ENCODE peak calls at places on chromosomes 1 and 21, in nine cellular contexts. One of them, this sample, is unnamed.

GRCh38 chr1:60227581-60228252 is 154.1 kb upstream of the C1orf87 start:
- DNase-seq in body of pancreas: no peak
- DNase-seq in tibial nerve: no peak
- DNase-seq in stomach: no peak
- DNase-seq in heart left ventricle: no peak
- DNase-seq in erythroblast: no peak
- DNase-seq in Peyer's patch: no peak
- DNase-seq in endothelial cell of umbilical vein: peak; percentile 67
- DNase-seq in gastrocnemius medialis: no peak
- DNase-seq in this sample: no peak

GRCh38 chr1:166865931-166866330 is 10.1 kb downstream of the TADA1 start:
- DNase-seq in body of pancreas: no peak
- DNase-seq in tibial nerve: no peak
- DNase-seq in stomach: no peak
- DNase-seq in heart left ventricle: no peak
- DNase-seq in erythroblast: no peak
- DNase-seq in Peyer's patch: no peak
- DNase-seq in endothelial cell of umbilical vein: no peak
- DNase-seq in gastrocnemius medialis: no peak
- DNase-seq in this sample: no peak

GRCh38 chr21:36761685-36762084 is 62.8 kb downstream of the SIM2 start:
- DNase-seq in body of pancreas: peak; percentile 42
- DNase-seq in tibial nerve: no peak
- DNase-seq in stomach: no peak
- DNase-seq in heart left ventricle: no peak
- DNase-seq in erythroblast: no peak
- DNase-seq in Peyer's patch: no peak
- DNase-seq in endothelial cell of umbilical vein: no peak
- DNase-seq in gastrocnemius medialis: no peak
- DNase-seq in this sample: no peak

GRCh38 chr1:223712856-223713494 is 636 bp downstream of the CAPN2 start:
- DNase-seq in body of pancreas: no peak
- DNase-seq in tibial nerve: no peak
- DNase-seq in stomach: no peak
- DNase-seq in heart left ventricle: peak; percentile 48
- DNase-seq in erythroblast: no peak
- DNase-seq in Peyer's patch: peak; percentile 27
- DNase-seq in endothelial cell of umbilical vein: peak; percentile 25
- DNase-seq in gastrocnemius medialis: no peak
- DNase-seq in this sample: no peak

GRCh38 chr21:32818411-32818810 is 46.9 kb upstream of the PAXBP1 start:
- DNase-seq in body of pancreas: no peak
- DNase-seq in tibial nerve: no peak
- DNase-seq in stomach: no peak
- DNase-seq in heart left ventricle: no peak
- DNase-seq in erythroblast: no peak
- DNase-seq in Peyer's patch: no peak
- DNase-seq in endothelial cell of umbilical vein: no peak
- DNase-seq in gastrocnemius medialis: no peak
- DNase-seq in this sample: no peak

GRCh38 chr1:218957971-218958370 is 215.7 kb upstream of the LYPLAL1 start:
- DNase-seq in body of pancreas: no peak
- DNase-seq in tibial nerve: no peak
- DNase-seq in stomach: no peak
- DNase-seq in heart left ventricle: no peak
- DNase-seq in erythroblast: no peak
- DNase-seq in Peyer's patch: no peak
- DNase-seq in endothelial cell of umbilical vein: no peak
- DNase-seq in gastrocnemius medialis: no peak
- DNase-seq in this sample: no peak

GRCh38 chr1:217181205-217181746 is 449.6 kb downstream of the GPATCH2 start:
- DNase-seq in body of pancreas: no peak
- DNase-seq in tibial nerve: no peak
- DNase-seq in stomach: no peak
- DNase-seq in heart left ventricle: no peak
- DNase-seq in erythroblast: no peak
- DNase-seq in Peyer's patch: no peak
- DNase-seq in endothelial cell of umbilical vein: no peak
- DNase-seq in gastrocnemius medialis: no peak
- DNase-seq in this sample: no peak

GRCh38 chr1:145960468-145961108 is 2.8 kb upstream of the LIX1L start:
- DNase-seq in body of pancreas: peak; percentile 67
- DNase-seq in tibial nerve: no peak
- DNase-seq in stomach: peak; percentile 70
- DNase-seq in heart left ventricle: peak; percentile 90
- DNase-seq in erythroblast: peak; percentile 71
- DNase-seq in Peyer's patch: peak; percentile 79
- DNase-seq in endothelial cell of umbilical vein: peak; percentile 72
- DNase-seq in gastrocnemius medialis: peak; percentile 65
- DNase-seq in this sample: no peak

GRCh38 chr1:241918879-241919278 is 38.7 kb upstream of the BECN2 start:
- DNase-seq in body of pancreas: no peak
- DNase-seq in tibial nerve: no peak
- DNase-seq in stomach: no peak
- DNase-seq in heart left ventricle: no peak
- DNase-seq in erythroblast: no peak
- DNase-seq in Peyer's patch: no peak
- DNase-seq in endothelial cell of umbilical vein: no peak
- DNase-seq in gastrocnemius medialis: no peak
- DNase-seq in this sample: peak; percentile 80

GRCh38 chr1:228163004-228163753 is 2.4 kb upstream of the IBA57 start:
- DNase-seq in body of pancreas: peak; percentile 50
- DNase-seq in tibial nerve: no peak
- DNase-seq in stomach: peak; percentile 43
- DNase-seq in heart left ventricle: peak; percentile 75
- DNase-seq in erythroblast: no peak
- DNase-seq in Peyer's patch: no peak
- DNase-seq in endothelial cell of umbilical vein: peak; percentile 44
- DNase-seq in gastrocnemius medialis: no peak
- DNase-seq in this sample: no peak

GRCh38 chr1:22089134-22089571 is 36.6 kb downstream of the CDC42 start:
- DNase-seq in body of pancreas: no peak
- DNase-seq in tibial nerve: no peak
- DNase-seq in stomach: no peak
- DNase-seq in heart left ventricle: no peak
- DNase-seq in erythroblast: peak; percentile 32
- DNase-seq in Peyer's patch: no peak
- DNase-seq in endothelial cell of umbilical vein: no peak
- DNase-seq in gastrocnemius medialis: no peak
- DNase-seq in this sample: no peak

GRCh38 chr1:202203238-202204039 is 9.8 kb downstream of the LGR6 start:
- DNase-seq in body of pancreas: no peak
- DNase-seq in tibial nerve: no peak
- DNase-seq in stomach: no peak
- DNase-seq in heart left ventricle: no peak
- DNase-seq in erythroblast: no peak
- DNase-seq in Peyer's patch: peak; percentile 20
- DNase-seq in endothelial cell of umbilical vein: no peak
- DNase-seq in gastrocnemius medialis: no peak
- DNase-seq in this sample: no peak

GRCh38 chr1:56967900-56968832 is 2.4 kb upstream of the C8B start:
- DNase-seq in body of pancreas: peak; percentile 70
- DNase-seq in tibial nerve: no peak
- DNase-seq in stomach: peak; percentile 48
- DNase-seq in heart left ventricle: peak; percentile 19
- DNase-seq in erythroblast: peak; percentile 25
- DNase-seq in Peyer's patch: no peak
- DNase-seq in endothelial cell of umbilical vein: peak; percentile 6
- DNase-seq in gastrocnemius medialis: no peak
- DNase-seq in this sample: peak; percentile 16

GRCh38 chr1:209600541-209600940 is 17.0 kb downstream of the CAMK1G start:
- DNase-seq in body of pancreas: no peak
- DNase-seq in tibial nerve: no peak
- DNase-seq in stomach: no peak
- DNase-seq in heart left ventricle: no peak
- DNase-seq in erythroblast: no peak
- DNase-seq in Peyer's patch: no peak
- DNase-seq in endothelial cell of umbilical vein: no peak
- DNase-seq in gastrocnemius medialis: no peak
- DNase-seq in this sample: no peak

GRCh38 chr21:32726742-32727477 is 903 bp downstream of the SYNJ1 start:
- DNase-seq in body of pancreas: peak; percentile 34
- DNase-seq in tibial nerve: no peak
- DNase-seq in stomach: no peak
- DNase-seq in heart left ventricle: peak; percentile 36
- DNase-seq in erythroblast: peak; percentile 76
- DNase-seq in Peyer's patch: peak; percentile 23
- DNase-seq in endothelial cell of umbilical vein: peak; percentile 63
- DNase-seq in gastrocnemius medialis: peak; percentile 2
- DNase-seq in this sample: peak; percentile 49

GRCh38 chr1:222665964-222666363 is 46.3 kb downstream of the AIDA start:
- DNase-seq in body of pancreas: no peak
- DNase-seq in tibial nerve: no peak
- DNase-seq in stomach: no peak
- DNase-seq in heart left ventricle: no peak
- DNase-seq in erythroblast: no peak
- DNase-seq in Peyer's patch: no peak
- DNase-seq in endothelial cell of umbilical vein: no peak
- DNase-seq in gastrocnemius medialis: no peak
- DNase-seq in this sample: no peak

GRCh38 chr1:65942476-65942875 is 149.8 kb downstream of the PDE4B start:
- DNase-seq in body of pancreas: no peak
- DNase-seq in tibial nerve: no peak
- DNase-seq in stomach: no peak
- DNase-seq in heart left ventricle: no peak
- DNase-seq in erythroblast: no peak
- DNase-seq in Peyer's patch: no peak
- DNase-seq in endothelial cell of umbilical vein: no peak
- DNase-seq in gastrocnemius medialis: no peak
- DNase-seq in this sample: no peak

GRCh38 chr1:224068458-224068770 is 45.5 kb upstream of the FBXO28 start:
- DNase-seq in body of pancreas: no peak
- DNase-seq in tibial nerve: no peak
- DNase-seq in stomach: no peak
- DNase-seq in heart left ventricle: no peak
- DNase-seq in erythroblast: peak; percentile 14
- DNase-seq in Peyer's patch: no peak
- DNase-seq in endothelial cell of umbilical vein: no peak
- DNase-seq in gastrocnemius medialis: no peak
- DNase-seq in this sample: no peak

GRCh38 chr1:242011879-242012674 is 13.2 kb upstream of the MAP1LC3C start:
- DNase-seq in body of pancreas: no peak
- DNase-seq in tibial nerve: no peak
- DNase-seq in stomach: no peak
- DNase-seq in heart left ventricle: no peak
- DNase-seq in erythroblast: no peak
- DNase-seq in Peyer's patch: no peak
- DNase-seq in endothelial cell of umbilical vein: no peak
- DNase-seq in gastrocnemius medialis: no peak
- DNase-seq in this sample: peak; percentile 26

GRCh38 chr1:213989071-213989739 is 1.4 kb downstream of the PROX1 start:
- DNase-seq in body of pancreas: no peak
- DNase-seq in tibial nerve: no peak
- DNase-seq in stomach: no peak
- DNase-seq in heart left ventricle: peak; percentile 47
- DNase-seq in erythroblast: no peak
- DNase-seq in Peyer's patch: no peak
- DNase-seq in endothelial cell of umbilical vein: peak; percentile 42
- DNase-seq in gastrocnemius medialis: no peak
- DNase-seq in this sample: no peak
- TF ChIP-seq POLR2A in body of pancreas: no peak
- TF ChIP-seq POLR2A in tibial nerve: no peak
- TF ChIP-seq POLR2A in stomach: no peak
- TF ChIP-seq POLR2A in heart left ventricle: no peak
- TF ChIP-seq POLR2A in erythroblast: no peak
- TF ChIP-seq POLR2A in Peyer's patch: no peak
- TF ChIP-seq POLR2A in endothelial cell of umbilical vein: no peak
- TF ChIP-seq POLR2A in gastrocnemius medialis: no peak
- TF ChIP-seq POLR2A in this sample: no peak

GRCh38 chr1:100719490-100719889 is at the start of gene VCAM1:
- DNase-seq in body of pancreas: no peak
- DNase-seq in tibial nerve: no peak
- DNase-seq in stomach: no peak
- DNase-seq in heart left ventricle: peak; percentile 17
- DNase-seq in erythroblast: no peak
- DNase-seq in Peyer's patch: peak; percentile 19
- DNase-seq in endothelial cell of umbilical vein: peak; percentile 42
- DNase-seq in gastrocnemius medialis: no peak
- DNase-seq in this sample: no peak
- TF ChIP-seq POLR2A in body of pancreas: peak; percentile 45
- TF ChIP-seq POLR2A in tibial nerve: no peak
- TF ChIP-seq POLR2A in stomach: no peak
- TF ChIP-seq POLR2A in heart left ventricle: no peak
- TF ChIP-seq POLR2A in erythroblast: no peak
- TF ChIP-seq POLR2A in Peyer's patch: no peak
- TF ChIP-seq POLR2A in endothelial cell of umbilical vein: no peak
- TF ChIP-seq POLR2A in gastrocnemius medialis: no peak
- TF ChIP-seq POLR2A in this sample: no peak

GRCh38 chr21:43809346-43809799 is 20.0 kb downstream of the RRP1 start:
- DNase-seq in body of pancreas: no peak
- DNase-seq in tibial nerve: no peak
- DNase-seq in stomach: no peak
- DNase-seq in heart left ventricle: no peak
- DNase-seq in erythroblast: no peak
- DNase-seq in Peyer's patch: no peak
- DNase-seq in endothelial cell of umbilical vein: no peak
- DNase-seq in gastrocnemius medialis: no peak
- DNase-seq in this sample: no peak

GRCh38 chr21:43809853-43810504 is 20.6 kb downstream of the RRP1 start:
- DNase-seq in body of pancreas: no peak
- DNase-seq in tibial nerve: no peak
- DNase-seq in stomach: no peak
- DNase-seq in heart left ventricle: no peak
- DNase-seq in erythroblast: no peak
- DNase-seq in Peyer's patch: no peak
- DNase-seq in endothelial cell of umbilical vein: no peak
- DNase-seq in gastrocnemius medialis: no peak
- DNase-seq in this sample: no peak

GRCh38 chr21:43811262-43812105 is 22.1 kb downstream of the RRP1 start:
- DNase-seq in body of pancreas: no peak
- DNase-seq in tibial nerve: no peak
- DNase-seq in stomach: no peak
- DNase-seq in heart left ventricle: no peak
- DNase-seq in erythroblast: no peak
- DNase-seq in Peyer's patch: no peak
- DNase-seq in endothelial cell of umbilical vein: no peak
- DNase-seq in gastrocnemius medialis: no peak
- DNase-seq in this sample: no peak

GRCh38 chr21:43812139-43812821 is 22.9 kb downstream of the RRP1 start:
- DNase-seq in body of pancreas: no peak
- DNase-seq in tibial nerve: no peak
- DNase-seq in stomach: peak; percentile 32
- DNase-seq in heart left ventricle: no peak
- DNase-seq in erythroblast: no peak
- DNase-seq in Peyer's patch: no peak
- DNase-seq in endothelial cell of umbilical vein: peak; percentile 26
- DNase-seq in gastrocnemius medialis: peak; percentile 38
- DNase-seq in this sample: peak; percentile 63

GRCh38 chr21:43810505-43811261 is 21.3 kb downstream of the RRP1 start:
- DNase-seq in body of pancreas: peak; percentile 88
- DNase-seq in tibial nerve: peak; percentile 72
- DNase-seq in stomach: peak; percentile 94
- DNase-seq in heart left ventricle: peak; percentile 83
- DNase-seq in erythroblast: peak; percentile 92
- DNase-seq in Peyer's patch: peak; percentile 83
- DNase-seq in endothelial cell of umbilical vein: peak; percentile 56
- DNase-seq in gastrocnemius medialis: peak; percentile 72
- DNase-seq in this sample: peak; percentile 96
- TF ChIP-seq POLR2A in body of pancreas: no peak
- TF ChIP-seq POLR2A in tibial nerve: no peak
- TF ChIP-seq POLR2A in stomach: no peak
- TF ChIP-seq POLR2A in heart left ventricle: no peak
- TF ChIP-seq POLR2A in erythroblast: no peak
- TF ChIP-seq POLR2A in Peyer's patch: no peak
- TF ChIP-seq POLR2A in endothelial cell of umbilical vein: no peak
- TF ChIP-seq POLR2A in gastrocnemius medialis: no peak
- TF ChIP-seq POLR2A in this sample: no peak

GRCh38 chr1:198486903-198487302 is 53.6 kb downstream of the ATP6V1G3 start:
- DNase-seq in body of pancreas: no peak
- DNase-seq in tibial nerve: no peak
- DNase-seq in stomach: no peak
- DNase-seq in heart left ventricle: no peak
- DNase-seq in erythroblast: no peak
- DNase-seq in Peyer's patch: no peak
- DNase-seq in endothelial cell of umbilical vein: no peak
- DNase-seq in gastrocnemius medialis: no peak
- DNase-seq in this sample: no peak
- TF ChIP-seq POLR2A in body of pancreas: no peak
- TF ChIP-seq POLR2A in tibial nerve: no peak
- TF ChIP-seq POLR2A in stomach: no peak
- TF ChIP-seq POLR2A in heart left ventricle: no peak
- TF ChIP-seq POLR2A in erythroblast: no peak
- TF ChIP-seq POLR2A in Peyer's patch: no peak
- TF ChIP-seq POLR2A in endothelial cell of umbilical vein: no peak
- TF ChIP-seq POLR2A in gastrocnemius medialis: no peak
- TF ChIP-seq POLR2A in this sample: no peak